ENCODE peak calls at places on chromosomes 1 and 21, in six cellular contexts. One of them, this sample, is unnamed.

GRCh38 chr1:229341811-229342304 is 989 bp downstream of the CCSAP start:
- DNase-seq in lower leg skin: no peak
- DNase-seq in fibroblast of the aortic adventitia: peak
- DNase-seq in lower lobe of right lung: no peak
- DNase-seq in mucosa of descending colon: no peak
- DNase-seq in PC-3: no peak
- DNase-seq in this sample: no peak

GRCh38 chr1:234103198-234103597 is 198.7 kb downstream of the SLC35F3 start:
- DNase-seq in lower leg skin: no peak
- DNase-seq in fibroblast of the aortic adventitia: no peak
- DNase-seq in lower lobe of right lung: no peak
- DNase-seq in mucosa of descending colon: no peak
- DNase-seq in PC-3: no peak
- DNase-seq in this sample: no peak

GRCh38 chr1:156289857-156290256 is 5.6 kb downstream of the GLMP start:
- DNase-seq in lower leg skin: no peak
- DNase-seq in fibroblast of the aortic adventitia: no peak
- DNase-seq in lower lobe of right lung: no peak
- DNase-seq in mucosa of descending colon: no peak
- DNase-seq in PC-3: no peak
- DNase-seq in this sample: no peak

GRCh38 chr1:109886827-109887226 is 23.8 kb upstream of the CSF1 start:
- DNase-seq in lower leg skin: no peak
- DNase-seq in fibroblast of the aortic adventitia: no peak
- DNase-seq in lower lobe of right lung: peak
- DNase-seq in mucosa of descending colon: no peak
- DNase-seq in PC-3: no peak
- DNase-seq in this sample: no peak

GRCh38 chr1:152519876-152520275 is 5.6 kb downstream of the CRCT1 start:
- DNase-seq in lower leg skin: no peak
- DNase-seq in fibroblast of the aortic adventitia: no peak
- DNase-seq in lower lobe of right lung: no peak
- DNase-seq in mucosa of descending colon: no peak
- DNase-seq in PC-3: no peak
- DNase-seq in this sample: no peak

GRCh38 chr1:158951956-158952355 is 20.6 kb downstream of the PYHIN1 start:
- DNase-seq in lower leg skin: no peak
- DNase-seq in fibroblast of the aortic adventitia: no peak
- DNase-seq in lower lobe of right lung: no peak
- DNase-seq in mucosa of descending colon: peak
- DNase-seq in PC-3: no peak
- DNase-seq in this sample: no peak

GRCh38 chr1:112702420-112703261 is 4.3 kb downstream of the RHOC start:
- DNase-seq in lower leg skin: no peak
- DNase-seq in fibroblast of the aortic adventitia: no peak
- DNase-seq in lower lobe of right lung: no peak
- DNase-seq in mucosa of descending colon: no peak
- DNase-seq in PC-3: no peak
- DNase-seq in this sample: no peak

GRCh38 chr1:202976633-202977032 is 9.6 kb upstream of the CYB5R1 start:
- DNase-seq in lower leg skin: no peak
- DNase-seq in fibroblast of the aortic adventitia: no peak
- DNase-seq in lower lobe of right lung: no peak
- DNase-seq in mucosa of descending colon: no peak
- DNase-seq in PC-3: no peak
- DNase-seq in this sample: no peak

GRCh38 chr1:7474786-7475502 is 296.2 kb upstream of the VAMP3 start:
- DNase-seq in lower leg skin: no peak
- DNase-seq in fibroblast of the aortic adventitia: no peak
- DNase-seq in lower lobe of right lung: no peak
- DNase-seq in mucosa of descending colon: no peak
- DNase-seq in PC-3: peak
- DNase-seq in this sample: no peak

GRCh38 chr21:27674037-27674436 is 707.1 kb upstream of the ADAMTS5 start:
- DNase-seq in lower leg skin: no peak
- DNase-seq in fibroblast of the aortic adventitia: peak
- DNase-seq in lower lobe of right lung: no peak
- DNase-seq in mucosa of descending colon: no peak
- DNase-seq in PC-3: peak
- DNase-seq in this sample: no peak

GRCh38 chr1:45884700-45885099 is 81.3 kb downstream of the MAST2 start:
- DNase-seq in lower leg skin: no peak
- DNase-seq in fibroblast of the aortic adventitia: no peak
- DNase-seq in lower lobe of right lung: no peak
- DNase-seq in mucosa of descending colon: no peak
- DNase-seq in PC-3: peak
- DNase-seq in this sample: no peak

GRCh38 chr1:230824571-230825060 is 43.7 kb downstream of the C1orf198 start:
- DNase-seq in lower leg skin: no peak
- DNase-seq in fibroblast of the aortic adventitia: peak
- DNase-seq in lower lobe of right lung: no peak
- DNase-seq in mucosa of descending colon: no peak
- DNase-seq in PC-3: peak
- DNase-seq in this sample: no peak

GRCh38 chr1:27137544-27138075 is 17.3 kb downstream of the SLC9A1 start:
- DNase-seq in lower leg skin: peak
- DNase-seq in fibroblast of the aortic adventitia: no peak
- DNase-seq in lower lobe of right lung: peak
- DNase-seq in mucosa of descending colon: peak
- DNase-seq in PC-3: no peak
- DNase-seq in this sample: peak

GRCh38 chr1:230701895-230702768 is 11.8 kb downstream of the AGT start:
- DNase-seq in lower leg skin: no peak
- DNase-seq in fibroblast of the aortic adventitia: no peak
- DNase-seq in lower lobe of right lung: no peak
- DNase-seq in mucosa of descending colon: no peak
- DNase-seq in PC-3: no peak
- DNase-seq in this sample: no peak

GRCh38 chr1:235874226-235874625 is 7.5 kb upstream of the LYST start:
- DNase-seq in lower leg skin: no peak
- DNase-seq in fibroblast of the aortic adventitia: no peak
- DNase-seq in lower lobe of right lung: no peak
- DNase-seq in mucosa of descending colon: no peak
- DNase-seq in PC-3: no peak
- DNase-seq in this sample: no peak

GRCh38 chr1:248905949-248906740 is at the start of gene PGBD2:
- DNase-seq in lower leg skin: peak
- DNase-seq in fibroblast of the aortic adventitia: peak
- DNase-seq in lower lobe of right lung: peak
- DNase-seq in mucosa of descending colon: peak
- DNase-seq in PC-3: peak
- DNase-seq in this sample: peak

GRCh38 chr1:81549588-81550127 is 251.1 kb upstream of the ADGRL2 start:
- DNase-seq in lower leg skin: no peak
- DNase-seq in fibroblast of the aortic adventitia: peak
- DNase-seq in lower lobe of right lung: no peak
- DNase-seq in mucosa of descending colon: no peak
- DNase-seq in PC-3: peak
- DNase-seq in this sample: no peak

GRCh38 chr1:198462365-198463025 is 78.0 kb downstream of the ATP6V1G3 start:
- DNase-seq in lower leg skin: no peak
- DNase-seq in fibroblast of the aortic adventitia: peak
- DNase-seq in lower lobe of right lung: no peak
- DNase-seq in mucosa of descending colon: no peak
- DNase-seq in PC-3: peak
- DNase-seq in this sample: no peak

GRCh38 chr1:56025942-56026341 is 553.4 kb downstream of the PLPP3 start:
- DNase-seq in lower leg skin: no peak
- DNase-seq in fibroblast of the aortic adventitia: no peak
- DNase-seq in lower lobe of right lung: no peak
- DNase-seq in mucosa of descending colon: no peak
- DNase-seq in PC-3: peak
- DNase-seq in this sample: no peak

GRCh38 chr1:211939876-211940468 is 95.4 kb downstream of the INTS7 start:
- DNase-seq in lower leg skin: no peak
- DNase-seq in fibroblast of the aortic adventitia: no peak
- DNase-seq in lower lobe of right lung: no peak
- DNase-seq in mucosa of descending colon: no peak
- DNase-seq in PC-3: no peak
- DNase-seq in this sample: no peak

GRCh38 chr1:51941528-51941927 is 49.0 kb downstream of the RAB3B start:
- DNase-seq in lower leg skin: no peak
- DNase-seq in fibroblast of the aortic adventitia: no peak
- DNase-seq in lower lobe of right lung: no peak
- DNase-seq in mucosa of descending colon: no peak
- DNase-seq in PC-3: no peak
- DNase-seq in this sample: no peak

GRCh38 chr1:51937112-51937511 is 53.4 kb downstream of the RAB3B start:
- DNase-seq in lower leg skin: no peak
- DNase-seq in fibroblast of the aortic adventitia: no peak
- DNase-seq in lower lobe of right lung: no peak
- DNase-seq in mucosa of descending colon: no peak
- DNase-seq in PC-3: no peak
- DNase-seq in this sample: no peak

GRCh38 chr1:51942281-51942680 is 48.2 kb downstream of the RAB3B start:
- DNase-seq in lower leg skin: no peak
- DNase-seq in fibroblast of the aortic adventitia: no peak
- DNase-seq in lower lobe of right lung: no peak
- DNase-seq in mucosa of descending colon: no peak
- DNase-seq in PC-3: no peak
- DNase-seq in this sample: no peak

DNA sequence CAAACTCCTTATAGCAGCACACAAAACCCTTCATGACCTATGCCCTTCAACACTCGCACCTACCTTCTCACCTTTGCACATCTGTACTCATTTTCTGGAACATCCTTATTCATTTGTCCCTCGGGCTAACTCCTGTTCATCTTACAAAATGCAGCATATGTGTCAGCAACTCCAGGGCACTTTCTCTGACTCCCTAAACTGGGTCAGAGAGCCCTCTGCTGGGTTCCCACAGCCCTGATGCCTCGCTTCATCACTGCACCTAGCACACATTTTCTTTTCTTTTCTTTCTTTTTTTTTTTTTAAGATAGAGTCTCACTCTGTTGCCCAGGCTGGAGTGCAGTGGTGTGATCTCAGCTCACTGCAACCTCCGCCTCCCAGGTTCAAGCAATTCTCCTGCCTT is 54.0 kb downstream of the RAB3B start:
- DNase-seq in lower leg skin: no peak
- DNase-seq in fibroblast of the aortic adventitia: peak
- DNase-seq in lower lobe of right lung: no peak
- DNase-seq in mucosa of descending colon: no peak
- DNase-seq in PC-3: peak
- DNase-seq in this sample: no peak
- TF ChIP-seq CTCF in lower leg skin: no peak
- TF ChIP-seq CTCF in fibroblast of the aortic adventitia: peak
- TF ChIP-seq CTCF in lower lobe of right lung: no peak
- TF ChIP-seq CTCF in mucosa of descending colon: no peak
- TF ChIP-seq CTCF in PC-3: peak
- TF ChIP-seq CTCF in this sample: no peak

GRCh38 chr1:179516976-179517705 is 58.6 kb downstream of the NPHS2 start:
- DNase-seq in lower leg skin: no peak
- DNase-seq in fibroblast of the aortic adventitia: no peak
- DNase-seq in lower lobe of right lung: no peak
- DNase-seq in mucosa of descending colon: peak
- DNase-seq in PC-3: no peak
- DNase-seq in this sample: no peak
- TF ChIP-seq CTCF in lower leg skin: no peak
- TF ChIP-seq CTCF in fibroblast of the aortic adventitia: no peak
- TF ChIP-seq CTCF in lower lobe of right lung: no peak
- TF ChIP-seq CTCF in mucosa of descending colon: no peak
- TF ChIP-seq CTCF in PC-3: no peak
- TF ChIP-seq CTCF in this sample: no peak

DNA sequence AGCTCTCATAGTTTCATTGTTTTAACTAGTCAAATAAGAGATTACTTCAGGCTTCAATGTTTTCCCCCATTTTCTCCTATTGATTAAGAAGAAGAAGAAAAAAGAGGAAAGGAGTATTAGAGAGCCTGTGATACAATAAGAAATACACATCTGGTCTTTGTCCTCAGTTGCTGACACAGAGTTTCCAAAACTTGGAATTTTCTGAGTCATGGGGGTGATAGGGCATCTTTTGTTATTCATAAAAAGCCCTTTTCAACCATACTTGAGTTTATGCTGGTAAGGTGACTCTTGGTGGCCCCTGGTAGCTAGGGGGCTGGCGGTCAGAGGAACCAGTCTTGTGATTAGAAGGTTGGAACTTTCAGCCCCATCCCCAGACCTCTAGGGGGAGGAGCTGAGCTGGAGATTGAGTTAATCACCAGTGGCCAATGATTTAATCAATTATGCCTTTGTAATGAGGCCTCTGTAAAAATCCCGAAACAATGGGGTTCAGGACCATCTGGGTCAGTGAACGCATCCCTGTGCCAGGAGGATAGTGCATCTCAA is 28.9 kb upstream of the KLF18 start:
- DNase-seq in lower leg skin: no peak
- DNase-seq in fibroblast of the aortic adventitia: peak
- DNase-seq in lower lobe of right lung: no peak
- DNase-seq in mucosa of descending colon: no peak
- DNase-seq in PC-3: peak
- DNase-seq in this sample: no peak
- TF ChIP-seq CTCF in lower leg skin: no peak
- TF ChIP-seq CTCF in fibroblast of the aortic adventitia: no peak
- TF ChIP-seq CTCF in lower lobe of right lung: no peak
- TF ChIP-seq CTCF in mucosa of descending colon: no peak
- TF ChIP-seq CTCF in PC-3: no peak
- TF ChIP-seq CTCF in this sample: no peak

GRCh38 chr1:246564839-246565750 is 966 bp downstream of the TFB2M start:
- DNase-seq in lower leg skin: no peak
- DNase-seq in fibroblast of the aortic adventitia: no peak
- DNase-seq in lower lobe of right lung: no peak
- DNase-seq in mucosa of descending colon: no peak
- DNase-seq in PC-3: peak
- DNase-seq in this sample: no peak
- TF ChIP-seq CTCF in lower leg skin: no peak
- TF ChIP-seq CTCF in fibroblast of the aortic adventitia: no peak
- TF ChIP-seq CTCF in lower lobe of right lung: no peak
- TF ChIP-seq CTCF in mucosa of descending colon: no peak
- TF ChIP-seq CTCF in PC-3: no peak
- TF ChIP-seq CTCF in this sample: no peak

This sample was measured in nephron progenitor cell.